ENCODE peak calls at places on chromosomes 2 and 18, in six cellular contexts. One of them, this sample, is unnamed. For H3K4me1, the result is how much of the 10 kb centered on the place peaks cover.

GRCh38 chr2:134836986-134837385 is 1.4 kb upstream of the ACMSD start:
- DNase-seq in psoas muscle: no peak
- DNase-seq in GM23248: peak
- DNase-seq in lung: peak
- DNase-seq in hepatocyte: no peak
- DNase-seq in heart right ventricle: no peak
- DNase-seq in this sample: no peak

GRCh38 chr2:120951701-120952100 is 216.0 kb downstream of the GLI2 start:
- DNase-seq in heart right ventricle: no peak
- DNase-seq in lung: no peak
- DNase-seq in psoas muscle: no peak
- DNase-seq in GM23248: no peak
- DNase-seq in hepatocyte: no peak
- DNase-seq in this sample: no peak

GRCh38 chr18:2406544-2406943 is 164.8 kb downstream of the METTL4 start:
- DNase-seq in GM23248: peak
- DNase-seq in psoas muscle: no peak
- DNase-seq in lung: no peak
- DNase-seq in hepatocyte: peak
- DNase-seq in heart right ventricle: no peak
- DNase-seq in this sample: no peak

GRCh38 chr2:65604246-65604645 is 171.8 kb upstream of the SPRED2 start:
- DNase-seq in psoas muscle: no peak
- DNase-seq in heart right ventricle: no peak
- DNase-seq in lung: no peak
- DNase-seq in GM23248: peak
- DNase-seq in hepatocyte: no peak
- DNase-seq in this sample: no peak

GRCh38 chr2:238003234-238004032 is 36.6 kb downstream of the UBE2F start:
- DNase-seq in lung: no peak
- DNase-seq in hepatocyte: no peak
- DNase-seq in psoas muscle: no peak
- DNase-seq in GM23248: no peak
- DNase-seq in heart right ventricle: no peak
- DNase-seq in this sample: no peak

GRCh38 chr18:22385718-22386117 is 32.0 kb downstream of the CTAGE1 start:
- DNase-seq in heart right ventricle: no peak
- DNase-seq in psoas muscle: no peak
- DNase-seq in lung: no peak
- DNase-seq in GM23248: peak
- DNase-seq in hepatocyte: no peak
- DNase-seq in this sample: no peak

GRCh38 chr2:230849633-230850357 is 14.9 kb upstream of the ITM2C start:
- DNase-seq in GM23248: peak
- DNase-seq in hepatocyte: peak
- DNase-seq in heart right ventricle: no peak
- DNase-seq in lung: peak
- DNase-seq in psoas muscle: peak
- DNase-seq in this sample: no peak

GRCh38 chr2:98805412-98806265 is 74.7 kb upstream of the MGAT4A start:
- DNase-seq in hepatocyte: peak
- DNase-seq in GM23248: peak
- DNase-seq in lung: peak
- DNase-seq in psoas muscle: no peak
- DNase-seq in heart right ventricle: peak
- DNase-seq in this sample: peak

GRCh38 chr2:32135409-32135808 is 30.3 kb upstream of the SLC30A6 start:
- DNase-seq in lung: no peak
- DNase-seq in hepatocyte: peak
- DNase-seq in heart right ventricle: no peak
- DNase-seq in psoas muscle: no peak
- DNase-seq in GM23248: peak
- DNase-seq in this sample: no peak

GRCh38 chr2:177028296-177028695 is 184.3 kb upstream of the HNRNPA3 start:
- DNase-seq in lung: no peak
- DNase-seq in psoas muscle: no peak
- DNase-seq in GM23248: no peak
- DNase-seq in hepatocyte: no peak
- DNase-seq in heart right ventricle: no peak
- DNase-seq in this sample: no peak

GRCh38 chr2:37784759-37785149 is 113.3 kb upstream of the CDC42EP3 start:
- DNase-seq in hepatocyte: no peak
- DNase-seq in heart right ventricle: no peak
- DNase-seq in psoas muscle: no peak
- DNase-seq in GM23248: no peak
- DNase-seq in lung: no peak
- DNase-seq in this sample: no peak

GRCh38 chr2:27907547-27907946 is 17.0 kb downstream of the BABAM2 start:
- DNase-seq in hepatocyte: no peak
- DNase-seq in GM23248: no peak
- DNase-seq in psoas muscle: no peak
- DNase-seq in heart right ventricle: no peak
- DNase-seq in lung: no peak
- DNase-seq in this sample: no peak

GRCh38 chr2:62303818-62304217 is 107.9 kb downstream of the B3GNT2 start:
- DNase-seq in heart right ventricle: no peak
- DNase-seq in hepatocyte: no peak
- DNase-seq in psoas muscle: no peak
- DNase-seq in lung: no peak
- DNase-seq in GM23248: no peak
- DNase-seq in this sample: no peak

GRCh38 chr2:187994464-187995331 is 297.0 kb upstream of the GULP1 start:
- DNase-seq in lung: no peak
- DNase-seq in heart right ventricle: no peak
- DNase-seq in psoas muscle: no peak
- DNase-seq in hepatocyte: peak
- DNase-seq in GM23248: peak
- DNase-seq in this sample: no peak

GRCh38 chr18:65206551-65207260 is 544.1 kb upstream of the CDH7 start:
- DNase-seq in hepatocyte: peak
- DNase-seq in psoas muscle: no peak
- DNase-seq in lung: no peak
- DNase-seq in GM23248: no peak
- DNase-seq in heart right ventricle: no peak
- DNase-seq in this sample: peak

GRCh38 chr2:190407662-190408537 is at the start of gene MFSD6:
- DNase-seq in heart right ventricle: peak
- DNase-seq in GM23248: peak
- DNase-seq in lung: peak
- DNase-seq in psoas muscle: peak
- DNase-seq in hepatocyte: peak
- DNase-seq in this sample: peak

GRCh38 chr2:190407246-190407661 is 901 bp upstream of the MFSD6 start:
- DNase-seq in lung: no peak
- DNase-seq in psoas muscle: no peak
- DNase-seq in hepatocyte: no peak
- DNase-seq in heart right ventricle: no peak
- DNase-seq in GM23248: no peak
- DNase-seq in this sample: no peak

GRCh38 chr2:190410171-190410570 is 2.0 kb downstream of the MFSD6 start:
- DNase-seq in heart right ventricle: no peak
- DNase-seq in GM23248: no peak
- DNase-seq in hepatocyte: no peak
- DNase-seq in lung: no peak
- DNase-seq in psoas muscle: no peak
- DNase-seq in this sample: no peak

GRCh38 chr2:190408538-190409271 is 550 bp downstream of the MFSD6 start:
- DNase-seq in heart right ventricle: peak
- DNase-seq in psoas muscle: peak
- DNase-seq in GM23248: peak
- DNase-seq in hepatocyte: peak
- DNase-seq in lung: peak
- DNase-seq in this sample: peak

DNA sequence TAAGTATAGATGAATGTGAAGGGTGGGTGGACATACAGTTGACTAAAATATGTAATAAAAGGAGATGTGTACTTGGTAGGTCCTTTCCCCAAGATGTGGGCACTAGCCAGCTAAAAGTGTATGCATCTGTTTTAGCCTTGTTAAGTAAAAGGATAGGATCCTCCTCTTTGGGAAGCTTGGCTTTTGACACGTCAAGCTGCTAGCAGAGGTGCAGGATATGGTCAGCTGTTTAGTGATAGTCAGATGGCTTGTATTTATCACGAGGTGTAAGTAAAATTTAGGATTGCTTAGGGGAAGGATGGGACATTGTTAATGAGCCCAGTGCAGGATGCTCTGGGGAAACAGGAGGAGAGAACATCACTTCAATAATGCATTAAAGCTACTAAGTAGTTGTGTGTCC is 1.5 kb downstream of the MFSD6 start:
- DNase-seq in hepatocyte: no peak
- DNase-seq in psoas muscle: no peak
- DNase-seq in lung: no peak
- DNase-seq in heart right ventricle: no peak
- DNase-seq in GM23248: no peak
- DNase-seq in this sample: no peak
- H3K4me3 ChIP-seq in hepatocyte: no peak
- H3K4me3 ChIP-seq in psoas muscle: peak
- H3K4me3 ChIP-seq in lung: no peak
- H3K4me3 ChIP-seq in heart right ventricle: peak
- H3K4me3 ChIP-seq in GM23248: peak
- H3K4me3 ChIP-seq in this sample: no peak

DNA sequence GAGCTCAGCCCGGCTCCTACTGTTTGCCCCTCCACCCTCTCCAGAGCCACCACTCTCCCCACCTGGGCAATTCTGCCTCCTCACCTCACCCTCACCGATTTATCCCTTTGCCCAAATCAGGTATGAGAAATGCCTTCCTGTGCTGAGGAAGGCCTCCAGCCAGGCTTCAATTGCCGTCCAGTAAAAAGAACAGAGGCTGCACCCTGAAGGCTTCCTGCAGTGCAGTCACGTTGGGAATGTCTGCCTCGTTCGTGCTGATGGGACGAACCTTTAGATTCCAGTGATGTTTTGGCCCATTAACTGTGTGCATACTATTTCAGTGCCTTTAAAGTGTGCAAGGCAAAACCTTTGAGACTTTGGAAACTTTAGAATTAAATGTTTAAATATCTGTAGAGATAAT is 34.2 kb downstream of the ATP6V1C2 start:
- DNase-seq in lung: no peak
- DNase-seq in heart right ventricle: no peak
- DNase-seq in GM23248: no peak
- DNase-seq in psoas muscle: no peak
- DNase-seq in hepatocyte: no peak
- DNase-seq in this sample: no peak
- H3K4me1 ChIP-seq in lung: under half
- H3K4me1 ChIP-seq in heart right ventricle: under half
- H3K4me1 ChIP-seq in GM23248: under half
- H3K4me1 ChIP-seq in psoas muscle: under half
- H3K4me1 ChIP-seq in hepatocyte: under half
- H3K4me1 ChIP-seq in this sample: under half

GRCh38 chr2:6866239-6866745 is 585 bp upstream of the CMPK2 start:
- DNase-seq in psoas muscle: no peak
- DNase-seq in lung: peak
- DNase-seq in heart right ventricle: peak
- DNase-seq in GM23248: peak
- DNase-seq in hepatocyte: peak
- DNase-seq in this sample: no peak

GRCh38 chr2:6864938-6865345 is 765 bp downstream of the CMPK2 start:
- DNase-seq in GM23248: no peak
- DNase-seq in hepatocyte: no peak
- DNase-seq in psoas muscle: peak
- DNase-seq in lung: peak
- DNase-seq in heart right ventricle: no peak
- DNase-seq in this sample: no peak

GRCh38 chr2:6865346-6866238 is at the start of gene CMPK2:
- DNase-seq in heart right ventricle: peak
- DNase-seq in psoas muscle: peak
- DNase-seq in hepatocyte: peak
- DNase-seq in GM23248: peak
- DNase-seq in lung: peak
- DNase-seq in this sample: peak

GRCh38 chr2:6863792-6864191 is 1.9 kb downstream of the CMPK2 start:
- DNase-seq in heart right ventricle: peak
- DNase-seq in psoas muscle: peak
- DNase-seq in lung: no peak
- DNase-seq in hepatocyte: no peak
- DNase-seq in GM23248: peak
- DNase-seq in this sample: no peak

GRCh38 chr2:6864251-6864758 is 1.4 kb downstream of the CMPK2 start:
- DNase-seq in lung: no peak
- DNase-seq in GM23248: no peak
- DNase-seq in psoas muscle: no peak
- DNase-seq in heart right ventricle: no peak
- DNase-seq in hepatocyte: no peak
- DNase-seq in this sample: no peak
- H3K27ac ChIP-seq in lung: peak
- H3K27ac ChIP-seq in GM23248: no peak
- H3K27ac ChIP-seq in psoas muscle: peak
- H3K27ac ChIP-seq in heart right ventricle: peak
- H3K27ac ChIP-seq in hepatocyte: no peak
- H3K27ac ChIP-seq in this sample: no peak

DNA sequence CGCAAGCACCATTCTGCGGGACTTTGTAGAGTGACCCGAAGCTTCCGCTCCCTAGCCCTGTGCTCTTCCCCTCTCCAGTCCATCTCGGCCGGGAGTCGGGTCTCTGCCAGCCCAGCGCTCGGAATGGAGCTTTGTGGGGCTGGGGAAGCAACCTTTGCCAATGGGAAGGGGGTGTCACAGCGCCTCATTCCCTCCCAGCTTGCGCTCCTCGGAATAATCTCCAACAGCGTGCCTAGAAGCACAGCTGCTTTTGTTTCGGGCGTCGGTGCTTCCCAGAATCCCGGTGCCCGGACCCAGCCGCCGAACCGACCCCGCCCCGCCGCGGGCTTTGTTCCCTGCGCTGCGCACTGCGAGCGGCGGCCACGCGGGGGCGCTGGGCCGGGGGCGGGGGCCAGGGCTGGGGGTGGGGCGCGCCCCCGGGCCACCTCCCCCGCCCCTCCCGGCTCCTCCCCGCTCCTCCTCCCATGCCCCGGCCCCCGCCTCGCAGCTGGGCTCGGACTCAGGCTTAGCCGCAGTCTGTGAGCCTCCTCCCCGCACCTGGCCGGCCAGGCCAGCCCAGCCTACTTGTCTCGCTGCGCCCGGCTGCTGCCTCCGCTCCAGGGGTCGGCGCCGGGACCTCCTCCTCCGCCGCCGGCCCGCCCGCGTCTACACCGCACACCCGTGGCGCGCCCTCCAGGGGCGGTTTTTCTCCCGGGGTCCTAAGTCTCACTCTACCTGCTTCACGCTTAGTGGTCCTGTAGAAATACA is 77.7 kb upstream of the SMAD2 start:
- DNase-seq in hepatocyte: peak
- DNase-seq in heart right ventricle: peak
- DNase-seq in GM23248: peak
- DNase-seq in lung: peak
- DNase-seq in psoas muscle: peak
- DNase-seq in this sample: peak
- H3K4me3 ChIP-seq in hepatocyte: peak
- H3K4me3 ChIP-seq in heart right ventricle: peak
- H3K4me3 ChIP-seq in GM23248: peak
- H3K4me3 ChIP-seq in lung: peak
- H3K4me3 ChIP-seq in psoas muscle: peak
- H3K4me3 ChIP-seq in this sample: peak

DNA sequence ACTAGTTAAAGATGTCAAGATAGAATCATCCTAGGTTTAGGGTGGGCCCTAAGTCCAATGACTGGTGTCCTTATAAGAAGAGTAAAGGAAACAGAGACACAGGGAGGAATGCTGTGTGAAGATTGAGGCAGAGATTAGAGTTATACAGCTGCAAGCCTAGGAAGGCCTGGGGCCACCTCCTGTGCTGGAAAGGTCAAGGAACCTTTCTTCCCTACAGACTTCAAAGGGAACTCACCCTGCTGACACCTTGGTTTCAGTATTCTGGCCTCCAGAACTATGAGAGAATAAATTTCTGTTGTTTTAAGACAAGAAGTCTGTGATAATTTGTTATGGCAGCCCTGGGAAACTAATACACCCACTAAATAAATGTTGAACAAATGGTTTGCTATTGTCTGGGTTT is 102.3 kb upstream of the NEUROD1 start:
- DNase-seq in lung: no peak
- DNase-seq in GM23248: no peak
- DNase-seq in hepatocyte: no peak
- DNase-seq in psoas muscle: no peak
- DNase-seq in heart right ventricle: no peak
- DNase-seq in this sample: no peak
- H3K4me1 ChIP-seq in lung: under half
- H3K4me1 ChIP-seq in GM23248: under half
- H3K4me1 ChIP-seq in hepatocyte: half or more
- H3K4me1 ChIP-seq in psoas muscle: under half
- H3K4me1 ChIP-seq in heart right ventricle: under half
- H3K4me1 ChIP-seq in this sample: under half

This sample was measured in aorta.